ENCODE peak calls at places on chromosome 2, in four cellular contexts. J is HepG2, C is HCT116, Y is K562. T is an unnamed sample.

GRCh38 chr2:193584522-193584938 is 1389.8 kb upstream of the TMEFF2 start:
- DNase-seq in Y (peak; percentile 2), J (peak; percentile 71), C (peak; percentile 15), T (peak; percentile 5)

GRCh38 chr2:98233941-98234340 is 112.3 kb upstream of the CNGA3 start:
- DNase-seq in Y (no peak), C (no peak), J (no peak), T (no peak)

GRCh38 chr2:69464575-69464974 is 27.3 kb upstream of the NFU1 start:
- DNase-seq in Y (peak; percentile 12), J (no peak), C (no peak), T (no peak)

GRCh38 chr2:15666776-15667578 is 75.3 kb downstream of the DDX1 start:
- DNase-seq in J (no peak), Y (no peak), C (no peak), T (no peak)

GRCh38 chr2:111702809-111703196 is 181.2 kb downstream of the ANAPC1 start:
- DNase-seq in Y (no peak), J (no peak), C (no peak), T (no peak)

GRCh38 chr2:146124741-146125140 is 1604.8 kb upstream of the ZEB2 start:
- DNase-seq in C (no peak), J (no peak), Y (no peak), T (no peak)

GRCh38 chr2:68060652-68061051 is 2.2 kb downstream of the C1D start:
- DNase-seq in Y (no peak), C (no peak), J (no peak), T (no peak)

GRCh38 chr2:224432003-224432574 is 30.2 kb upstream of the FAM124B start:
- DNase-seq in Y (no peak), J (no peak), C (no peak), T (no peak)

GRCh38 chr2:99878951-99879350 is 263.4 kb downstream of the AFF3 start:
- DNase-seq in Y (no peak), J (no peak), C (no peak), T (no peak)

GRCh38 chr2:19837235-19837766 is 64.5 kb downstream of the TTC32 start:
- DNase-seq in Y (no peak), C (no peak), J (no peak), T (no peak)

GRCh38 chr2:188204830-188205229 is 86.8 kb upstream of the GULP1 start:
- DNase-seq in Y (no peak), J (no peak), C (no peak), T (no peak)

GRCh38 chr2:200310545-200310971 is 4.1 kb downstream of the SPATS2L start:
- DNase-seq in Y (no peak), J (no peak), C (no peak), T (no peak)

GRCh38 chr2:215843579-215843978 is 169.8 kb downstream of the MREG start:
- DNase-seq in J (peak; percentile 38), Y (no peak), C (peak; percentile 31), T (no peak)

GRCh38 chr2:32652555-32653209 is 24.8 kb downstream of the TTC27 start:
- DNase-seq in J (no peak), Y (no peak), C (no peak), T (no peak)

GRCh38 chr2:120180066-120180465 is 43.1 kb downstream of the TMEM185B start:
- DNase-seq in J (no peak), C (no peak), Y (no peak), T (no peak)

GRCh38 chr2:135694711-135695110 is 46.9 kb upstream of the UBXN4 start:
- DNase-seq in Y (no peak), J (no peak), C (no peak), T (no peak)
- TF ChIP-seq SIN3A in Y (no peak), J (no peak), C (no peak), T (no peak)

GRCh38 chr2:131104487-131105155 is 515 bp upstream of the PLEKHB2 start:
- DNase-seq in J (peak; percentile 64), Y (peak; percentile 69), C (peak; percentile 84), T (peak; percentile 57)
- TF ChIP-seq POLR2AphosphoS5 in J (no peak), Y (no peak), C (no peak), T (no peak)

DNA sequence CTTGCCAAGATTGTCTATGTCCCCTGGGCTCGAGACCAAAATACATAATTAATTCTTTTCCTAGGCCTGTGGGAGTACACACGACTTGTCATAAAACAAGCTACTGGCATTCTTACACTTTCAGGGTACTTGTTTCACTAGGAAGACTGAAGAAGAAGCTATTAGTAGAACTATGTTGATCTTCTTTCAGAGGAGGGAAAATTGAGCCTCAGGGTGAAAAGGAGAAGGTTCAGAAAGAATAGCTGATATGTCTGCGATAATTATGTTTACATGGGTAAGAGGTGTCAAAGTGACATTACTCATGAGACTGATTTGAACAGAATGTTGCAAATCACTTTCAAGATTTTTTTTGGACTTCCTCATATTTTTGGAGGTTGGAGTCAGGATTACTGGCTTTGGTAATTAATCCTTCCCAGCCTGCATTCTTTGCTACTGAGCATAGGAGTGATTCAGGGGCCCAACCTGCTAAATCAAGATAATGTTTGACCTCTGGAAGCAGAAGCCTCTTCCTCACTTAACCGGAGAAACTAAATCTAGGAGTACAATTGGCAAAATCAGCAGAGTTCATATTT is 240.0 kb upstream of the NT5C1B start:
- DNase-seq in Y (no peak), C (no peak), J (peak; percentile 24), T (no peak)
- TF ChIP-seq TCF7L2 in Y (no peak), C (no peak), J (no peak), T (no peak)

GRCh38 chr2:60479226-60480088 is 74.0 kb downstream of the BCL11A start:
- DNase-seq in Y (no peak), C (no peak), J (no peak), T (no peak)

GRCh38 chr2:60475311-60475830 is 78.1 kb downstream of the BCL11A start:
- DNase-seq in C (no peak), J (no peak), Y (no peak), T (no peak)

GRCh38 chr2:60474301-60474700 is 79.2 kb downstream of the BCL11A start:
- DNase-seq in J (no peak), Y (no peak), C (no peak), T (no peak)

GRCh38 chr2:60478660-60479059 is 74.8 kb downstream of the BCL11A start:
- DNase-seq in Y (no peak), J (no peak), C (no peak), T (no peak)

GRCh38 chr2:60476206-60476946 is 77.1 kb downstream of the BCL11A start:
- DNase-seq in C (no peak), J (no peak), Y (no peak), T (no peak)
- TF ChIP-seq SIN3A in C (no peak), J (no peak), Y (no peak), T (no peak)

DNA sequence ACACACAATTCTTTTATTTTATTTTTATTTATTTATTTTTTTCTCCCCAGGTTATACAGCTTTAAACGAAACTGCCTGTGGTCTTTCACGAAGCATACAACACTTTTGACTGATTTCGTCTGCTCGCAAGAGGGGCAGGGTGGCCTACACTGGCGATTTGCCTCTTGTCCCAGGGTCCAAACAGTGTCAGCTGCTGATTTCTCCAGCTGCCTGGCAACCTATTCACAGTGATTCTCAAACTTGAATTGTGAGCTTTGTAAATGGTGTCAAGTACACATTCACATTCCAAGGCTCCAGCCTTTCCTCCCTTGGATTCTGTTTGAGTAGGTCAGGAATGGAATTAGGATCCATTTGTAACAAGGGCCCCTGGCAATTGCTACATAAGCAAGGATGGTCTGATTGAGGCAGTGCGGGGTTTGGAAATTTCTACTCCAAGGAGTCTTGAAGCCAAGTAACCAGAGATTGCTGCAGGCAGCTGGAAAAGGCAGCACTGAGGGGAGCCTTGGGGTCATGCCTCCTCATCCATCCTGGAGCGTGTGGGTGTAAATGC is 86.6 kb upstream of the UXS1 start:
- DNase-seq in Y (no peak), C (no peak), J (no peak), T (no peak)
- TF ChIP-seq POLR2AphosphoS5 in Y (no peak), C (no peak), J (no peak), T (no peak)

GRCh38 chr2:161857936-161858335 is 216.1 kb downstream of the DPP4 start:
- DNase-seq in J (no peak), C (no peak), Y (no peak), T (no peak)
- TF ChIP-seq TCF7L2 in J (no peak), C (no peak), Y (no peak), T (no peak)

T was measured in Panc1.